ENCODE peak calls at places on chromosomes 7 and 10, in four cellular contexts. S is upper lobe of right lung; O is stimulated activated CD8-positive, alpha-beta memory T cell treated with anti-CD3 and anti-CD28 coated beads, Interleukin-2, amount 100 ng/mL, for 48 hours; Q is activated effector memory CD4-positive, alpha-beta T cell treated with Interleukin-2 at 50 U/mL for 16 hours. Z is an unnamed sample.

GRCh38 chr10:130800281-130800680 is 511.2 kb downstream of the TCERG1L start:
- DNase-seq in S (no peak), O (no peak), Q (no peak), Z (no peak)

GRCh38 chr7:100266576-100267354 is 40.7 kb upstream of the SPDYE3 start:
- DNase-seq in S (no peak), O (no peak), Q (no peak), Z (no peak)

GRCh38 chr7:51021906-51022570 is 239.3 kb upstream of the GRB10 start:
- DNase-seq in S (peak; percentile 28), O (no peak), Q (no peak), Z (no peak)

GRCh38 chr7:50069613-50070012 is 23.4 kb downstream of the ZPBP start:
- DNase-seq in S (no peak), O (no peak), Q (peak; percentile 11), Z (no peak)

GRCh38 chr10:94630017-94630688 is 53.4 kb upstream of the CYP2C18 start:
- DNase-seq in S (no peak), O (no peak), Q (no peak), Z (no peak)

GRCh38 chr7:108080094-108080656 is 50.0 kb downstream of the LAMB4 start:
- DNase-seq in S (no peak), O (no peak), Q (no peak), Z (no peak)

GRCh38 chr7:40733111-40733510 is 598.3 kb downstream of the SUGCT start:
- DNase-seq in S (no peak), O (no peak), Q (no peak), Z (no peak)

GRCh38 chr7:30351274-30351673 is 66.9 kb downstream of the ZNRF2 start:
- DNase-seq in S (no peak), O (no peak), Q (no peak), Z (no peak)

GRCh38 chr10:61994404-61995031 is 93.0 kb downstream of the ARID5B start:
- DNase-seq in S (no peak), O (no peak), Q (no peak), Z (no peak)

GRCh38 chr7:150978136-150978789 is at the start of gene KCNH2:
- DNase-seq in S (no peak), O (no peak), Q (no peak), Z (no peak)

GRCh38 chr10:71531485-71532446 is 135.0 kb downstream of the CDH23 start:
- DNase-seq in S (no peak), O (peak; percentile 10), Q (no peak), Z (no peak)

GRCh38 chr10:110880012-110880411 is 8.3 kb downstream of the PDCD4 start:
- DNase-seq in S (no peak), O (no peak), Q (no peak), Z (no peak)

GRCh38 chr10:45001382-45002148 is 842 bp downstream of the ZNF22 start:
- DNase-seq in S (peak; percentile 83), O (peak; percentile 30), Q (peak; percentile 38), Z (peak; percentile 94)

GRCh38 chr10:323651-324293 is 188.5 kb downstream of the ZMYND11 start:
- DNase-seq in S (peak; percentile 77), O (peak; percentile 21), Q (peak; percentile 45), Z (no peak)

GRCh38 chr7:44587843-44588711 is 6.0 kb upstream of the TMED4 start:
- DNase-seq in S (no peak), O (no peak), Q (peak; percentile 39), Z (peak; percentile 33)

GRCh38 chr7:121752706-121753105 is 120.3 kb upstream of the PTPRZ1 start:
- DNase-seq in S (no peak), O (no peak), Q (no peak), Z (no peak)